ENCODE peak calls at places on chromosomes 4 and X, in four cellular contexts. I, L, O and P are unnamed samples.

GRCh38 chr4:157221895-157222763 is 1.6 kb downstream of the GRIA2 start:
- DNase-seq in L (no peak), I (no peak), O (peak; percentile 47), P (no peak)

GRCh38 chr4:41709844-41710481 is 38.6 kb downstream of the PHOX2B start:
- DNase-seq in I (peak; percentile 29), L (no peak), O (no peak), P (no peak)

GRCh38 chr4:5970381-5971076 is 47.7 kb downstream of the C4orf50 start:
- DNase-seq in L (no peak), I (no peak), O (no peak), P (peak; percentile 58)

GRCh38 chrX:132219343-132219768 is at the start of gene RAP2C:
- DNase-seq in L (peak; percentile 78), I (peak; percentile 68), O (peak; percentile 73), P (peak; percentile 81)

GRCh38 chr4:35151816-35152572 is 1092.3 kb downstream of the ARAP2 start:
- DNase-seq in I (no peak), O (peak; percentile 16), L (no peak), P (no peak)

GRCh38 chrX:97835969-97836368 is 952.3 kb downstream of the RPA4 start:
- DNase-seq in I (no peak), O (no peak), L (no peak), P (no peak)

GRCh38 chr4:63620271-63620670 is 789.0 kb downstream of the TECRL start:
- DNase-seq in L (no peak), O (no peak), I (no peak), P (no peak)

GRCh38 chrX:41661366-41662095 is 27.2 kb upstream of the GPR34 start:
- DNase-seq in L (no peak), I (peak; percentile 26), O (no peak), P (no peak)

GRCh38 chrX:103585421-103586313 is at the start of gene TCEAL4:
- DNase-seq in O (no peak), L (peak; percentile 62), I (peak; percentile 48), P (peak; percentile 84)

GRCh38 chrX:39895228-39896110 is 202.3 kb downstream of the BCOR start:
- DNase-seq in L (peak; percentile 27), I (no peak), O (no peak), P (no peak)

GRCh38 chr4:176778063-176778462 is 14.7 kb downstream of the VEGFC start:
- DNase-seq in I (peak; percentile 83), O (no peak), L (no peak), P (no peak)

GRCh38 chr4:932713-933070 is 432 bp downstream of the TMEM175 start:
- DNase-seq in O (no peak), L (peak; percentile 37), I (no peak), P (no peak)

GRCh38 chrX:64885850-64886249 is 90.4 kb downstream of the ZC4H2 start:
- DNase-seq in L (peak; percentile 30), I (no peak), O (no peak), P (no peak)

GRCh38 chrX:13059676-13060499 is 15.5 kb upstream of the FAM9C start:
- DNase-seq in I (no peak), O (no peak), L (no peak), P (no peak)

DNA sequence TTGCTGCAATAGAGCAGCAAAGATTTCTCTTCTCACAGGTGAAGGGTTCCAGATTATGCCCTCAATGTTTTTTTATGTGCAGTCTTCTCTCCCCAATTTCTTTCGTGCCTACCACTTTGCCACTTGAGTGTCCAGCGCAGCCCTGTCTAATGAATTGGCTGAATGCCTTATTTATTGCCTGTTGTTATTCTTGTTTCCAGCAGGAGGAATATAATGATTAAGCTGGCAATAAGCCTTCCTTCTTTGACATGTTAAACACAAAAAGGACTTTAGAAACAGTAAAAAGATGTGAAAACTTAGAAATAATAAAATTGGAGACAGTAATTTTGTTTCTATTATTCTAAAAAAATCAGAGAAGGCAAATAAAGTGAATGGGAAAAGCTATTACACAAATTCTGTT is 34.6 kb upstream of the FRAS1 start:
- DNase-seq in I (no peak), L (no peak), O (no peak), P (no peak)
- TF ChIP-seq CTCF in I (no peak), L (no peak), O (peak; percentile 20), P (no peak)

GRCh38 chr4:21474195-21474594 is 474.4 kb downstream of the KCNIP4 start:
- DNase-seq in I (no peak), O (no peak), L (no peak), P (no peak)

GRCh38 chr4:21470531-21470930 is 478.0 kb downstream of the KCNIP4 start:
- DNase-seq in O (no peak), I (peak; percentile 39), L (no peak), P (no peak)

GRCh38 chr4:21467551-21467950 is 481.0 kb downstream of the KCNIP4 start:
- DNase-seq in I (no peak), O (no peak), L (no peak), P (no peak)

DNA sequence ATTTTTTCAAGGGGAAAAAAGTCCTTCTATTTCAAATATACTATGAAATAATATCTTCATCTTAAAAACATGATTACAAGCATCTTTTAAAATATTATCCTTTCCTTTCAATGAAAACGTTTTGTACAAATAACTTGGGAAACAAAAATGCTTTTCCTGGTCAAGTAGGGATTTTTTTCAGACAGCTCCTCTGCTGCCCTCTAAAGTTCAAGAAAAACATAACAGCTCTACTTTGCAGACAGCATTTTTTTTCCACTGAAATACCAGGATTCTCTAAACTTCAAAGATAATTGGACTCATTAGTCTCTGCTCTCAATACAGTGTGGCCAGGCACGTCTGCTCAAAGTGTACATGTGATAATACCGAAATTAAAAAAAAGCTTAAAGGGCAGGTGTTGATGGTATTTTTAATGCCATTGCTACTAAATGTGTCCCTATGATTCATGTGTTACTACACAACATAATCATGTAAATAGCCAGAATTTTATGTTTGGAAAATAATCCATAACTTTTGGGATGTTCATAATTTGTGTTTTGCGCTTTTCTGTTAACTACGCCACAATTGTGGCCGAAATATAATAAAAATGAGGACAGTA is 479.0 kb downstream of the KCNIP4 start:
- DNase-seq in I (peak; percentile 37), L (no peak), O (no peak), P (no peak)
- TF ChIP-seq CTCF in I (peak; percentile 61), L (peak; percentile 50), O (peak; percentile 80), P (peak; percentile 47)

GRCh38 chr4:123997116-123997515 is 600.5 kb downstream of the SPRY1 start:
- DNase-seq in O (peak; percentile 9), L (no peak), I (no peak), P (no peak)

GRCh38 chr4:123994917-123995316 is 598.3 kb downstream of the SPRY1 start:
- DNase-seq in I (no peak), L (no peak), O (no peak), P (no peak)

GRCh38 chr4:123995939-123996338 is 599.3 kb downstream of the SPRY1 start:
- DNase-seq in O (no peak), I (peak; percentile 78), L (no peak), P (no peak)

GRCh38 chr4:123997736-123998449 is 601.3 kb downstream of the SPRY1 start:
- DNase-seq in I (no peak), L (no peak), O (no peak), P (no peak)

DNA sequence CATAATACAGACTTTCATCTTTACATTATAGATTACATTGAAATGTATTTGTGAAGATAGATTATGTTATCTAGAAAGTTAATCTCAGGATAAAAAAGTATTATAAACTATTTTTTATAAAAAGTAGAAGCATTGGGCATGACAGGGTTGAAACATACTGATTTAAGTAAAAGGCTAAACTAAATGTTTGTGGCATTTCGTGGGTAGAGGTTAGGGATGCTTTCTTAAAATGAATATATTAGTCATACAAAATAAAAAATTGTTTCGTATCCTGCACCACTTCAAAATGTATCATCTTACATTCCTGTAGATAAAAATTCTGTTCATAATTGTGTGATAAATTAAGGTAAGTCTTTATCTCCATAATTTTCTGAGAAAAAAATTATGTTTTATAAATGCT is 603.6 kb downstream of the SPRY1 start:
- DNase-seq in O (no peak), I (no peak), L (no peak), P (no peak)
- TF ChIP-seq CTCF in O (no peak), I (no peak), L (no peak), P (no peak)

DNA sequence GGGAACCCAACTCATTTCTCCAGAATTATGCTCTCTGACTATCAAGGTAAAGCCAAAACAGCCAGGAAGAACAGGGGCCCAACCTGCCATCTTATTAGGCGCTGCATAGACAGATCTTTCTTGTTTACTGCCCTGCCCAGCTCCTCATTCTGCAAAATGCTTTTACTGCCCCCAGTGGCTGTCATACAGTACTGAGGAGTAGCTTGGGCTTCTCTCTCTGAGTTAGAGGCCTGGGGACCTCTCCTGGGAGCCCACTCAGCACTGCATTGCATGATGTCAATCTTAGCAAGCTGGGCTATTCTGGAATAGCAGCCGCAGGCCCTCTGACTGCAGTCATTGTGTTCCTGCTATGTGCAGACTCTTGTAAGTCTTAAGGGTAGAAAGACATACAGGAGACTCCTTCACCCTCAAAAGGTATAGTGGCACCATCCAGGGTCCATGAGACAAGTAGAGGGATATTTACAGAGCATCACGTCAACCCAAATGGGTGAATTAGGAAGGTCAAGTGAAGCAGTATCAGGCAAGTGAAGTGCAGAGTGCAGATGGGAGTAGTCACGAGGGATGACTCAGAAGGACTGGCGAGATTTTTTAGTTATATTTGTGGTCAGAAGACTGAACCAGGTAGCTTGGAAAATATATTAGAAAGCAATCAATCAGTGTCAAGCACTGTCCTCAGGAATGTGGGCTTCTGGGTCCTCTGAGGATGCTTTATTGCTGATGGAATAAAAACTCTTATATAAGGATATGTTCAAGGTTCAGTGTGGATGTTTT is 294.1 kb upstream of the SFRP2 start:
- DNase-seq in I (no peak), O (peak; percentile 7), L (no peak), P (no peak)
- TF ChIP-seq CTCF in I (peak; percentile 19), O (peak; percentile 56), L (no peak), P (no peak)

DNA sequence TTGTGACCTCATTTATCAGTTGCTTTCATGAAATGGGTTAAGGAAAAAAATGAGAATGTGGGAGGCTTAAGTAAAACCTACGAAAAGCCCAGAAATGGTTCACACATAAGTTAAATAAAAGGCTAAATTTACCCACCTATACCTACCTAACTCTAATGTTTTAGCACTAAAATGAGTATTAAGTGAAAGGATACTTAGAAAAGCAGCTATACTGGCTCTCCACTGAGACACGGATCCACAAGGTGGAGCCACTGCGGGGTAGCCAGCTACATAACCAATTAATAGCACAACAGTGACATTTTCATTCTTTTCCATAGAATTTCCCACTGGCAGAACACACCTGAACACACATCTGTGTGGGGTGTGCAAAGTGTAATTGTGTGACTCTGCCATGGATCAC is 101.9 kb downstream of the MAML3 start:
- DNase-seq in O (no peak), I (peak; percentile 63), L (peak; percentile 56), P (peak; percentile 70)
- TF ChIP-seq CTCF in O (peak; percentile 65), I (peak; percentile 71), L (peak; percentile 50), P (peak; percentile 63)

DNA sequence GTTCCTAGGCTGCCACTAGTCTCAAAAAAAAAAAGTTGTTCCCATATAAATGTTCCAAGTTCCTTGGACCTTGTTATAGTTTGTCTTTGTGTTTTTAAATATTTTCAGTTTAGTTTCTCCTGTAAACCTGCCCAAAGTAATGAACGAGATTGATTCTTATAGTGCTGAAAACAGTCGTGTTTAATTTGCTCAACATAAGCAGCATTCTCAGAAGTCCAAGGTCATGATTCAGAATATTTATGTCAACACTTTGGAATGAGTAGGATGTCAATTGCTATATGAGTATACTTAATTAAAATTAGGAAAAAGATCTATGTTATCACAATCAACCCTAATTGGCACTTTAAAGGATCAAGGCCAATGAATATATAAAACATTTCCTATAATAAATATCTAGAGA is 510.9 kb downstream of the PPP4R3C start:
- DNase-seq in L (no peak), I (no peak), O (no peak), P (no peak)
- TF ChIP-seq CTCF in L (no peak), I (no peak), O (no peak), P (no peak)

DNA sequence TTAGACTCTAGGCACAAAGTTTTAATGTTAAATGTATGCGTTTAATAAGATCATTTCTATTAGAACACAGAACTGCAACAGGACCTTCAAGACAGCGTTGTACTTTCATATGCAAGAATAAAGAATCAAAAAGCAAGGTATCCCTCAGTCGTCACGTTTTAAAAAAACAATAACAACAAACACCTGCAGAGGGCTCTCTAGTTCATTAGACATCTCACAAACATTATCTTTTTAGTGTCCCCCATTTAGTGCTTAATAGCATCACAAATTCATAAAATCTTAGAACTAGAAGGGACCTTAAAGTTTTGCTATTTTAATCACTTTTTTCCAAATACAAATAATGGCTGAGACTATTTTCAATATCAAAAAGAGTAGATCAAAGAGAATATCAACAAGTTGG is 236.6 kb downstream of the DCHS2 start:
- DNase-seq in I (no peak), L (no peak), O (no peak), P (no peak)
- TF ChIP-seq CTCF in I (no peak), L (no peak), O (peak; percentile 37), P (no peak)